ENCODE peak calls at places on chromosome 3, in six cellular contexts. O is endothelial cell, X is nephron progenitor cell, S is iPS-NIHi11, I is NT2/D1, A is NCI-H2029 treated with DMSO at 0.1 percent for 48 hours. J is an unnamed sample.

GRCh38 chr3:173397161-173398110 is at the start of gene NLGN1:
- DNase-seq in S (peak), I (peak), A (peak), X (peak), O (peak), J (peak)

GRCh38 chr3:84825817-84826216 is 133.0 kb upstream of the CADM2 start:
- DNase-seq in X (no peak), I (no peak), O (no peak), A (no peak), S (no peak), J (no peak)

GRCh38 chr3:61522629-61523028 is 38.7 kb upstream of the PTPRG start:
- DNase-seq in S (no peak), A (no peak), O (no peak), X (no peak), I (no peak), J (no peak)

GRCh38 chr3:163644172-163644571 is 1434.1 kb downstream of the SI start:
- DNase-seq in S (no peak), X (no peak), O (no peak), I (no peak), A (no peak), J (no peak)

GRCh38 chr3:147960791-147961190 is 551.6 kb downstream of the ZIC1 start:
- DNase-seq in A (no peak), I (no peak), X (no peak), O (no peak), S (no peak), J (no peak)

GRCh38 chr3:11206953-11207352 is 52.7 kb downstream of the HRH1 start:
- DNase-seq in X (no peak), O (no peak), A (no peak), I (no peak), S (no peak), J (no peak)

GRCh38 chr3:196082471-196082971 is 631 bp upstream of the TFRC start:
- DNase-seq in X (no peak), I (no peak), O (no peak), S (peak), A (peak), J (no peak)

GRCh38 chr3:188727052-188727451 is 444.7 kb upstream of the TPRG1 start:
- DNase-seq in I (no peak), A (no peak), X (no peak), S (no peak), O (no peak), J (no peak)

GRCh38 chr3:40020689-40021088 is 211.3 kb downstream of the MYRIP start:
- DNase-seq in X (no peak), I (no peak), S (no peak), A (no peak), O (no peak), J (no peak)

GRCh38 chr3:39529551-39529950 is 62.1 kb downstream of the MOBP start:
- DNase-seq in X (no peak), S (no peak), I (no peak), A (no peak), O (no peak), J (no peak)

GRCh38 chr3:40768536-40768935 is 243.8 kb downstream of the ZNF621 start:
- DNase-seq in O (no peak), A (no peak), I (no peak), X (no peak), S (no peak), J (no peak)

GRCh38 chr3:127222163-127222562 is 29.2 kb downstream of the PRR23E start:
- DNase-seq in X (no peak), I (no peak), O (no peak), A (no peak), S (no peak), J (no peak)

J was measured in NCI-H1092.